ENCODE peak calls at places on chromosomes 1 and 21, in four cellular contexts. F, U, X and G are unnamed samples.
A peak's percentile ranks its signal among the peaks of the same experiment; 100 is the strongest.

GRCh38 chr1:91502138-91502881 is 1.7 kb downstream of the CDC7 start:
- DNase-seq in F (no peak), U (no peak), X (no peak), G (no peak)

GRCh38 chr1:30028939-30029338 is 694.4 kb downstream of the MATN1 start:
- DNase-seq in F (no peak), U (no peak), X (no peak), G (no peak)

GRCh38 chr1:112395261-112395831 is 668 bp upstream of the CTTNBP2NL start:
- DNase-seq in F (no peak), U (no peak), X (no peak), G (no peak)

GRCh38 chr1:244599937-244600350 is 53.0 kb upstream of the DESI2 start:
- DNase-seq in F (peak; percentile 28), U (peak; percentile 97), X (peak; percentile 93), G (no peak)

GRCh38 chr21:31366825-31367224 is 22.8 kb upstream of the TIAM1 start:
- DNase-seq in F (no peak), U (peak; percentile 86), X (peak; percentile 95), G (no peak)

GRCh38 chr21:45253180-45253579 is 34.5 kb downstream of the POFUT2 start:
- DNase-seq in F (no peak), U (no peak), X (peak; percentile 17), G (no peak)

GRCh38 chr1:31036749-31037500 is 28.6 kb downstream of the PUM1 start:
- DNase-seq in F (no peak), U (no peak), X (peak; percentile 44), G (no peak)

GRCh38 chr21:38985423-38986378 is 180.0 kb downstream of the ETS2 start:
- DNase-seq in F (peak; percentile 91), U (peak; percentile 98), X (peak; percentile 93), G (peak; percentile 59)

GRCh38 chr1:4868521-4868920 is 214.1 kb downstream of the AJAP1 start:
- DNase-seq in F (no peak), U (no peak), X (no peak), G (peak; percentile 43)

GRCh38 chr1:15618685-15619525 is 1.6 kb downstream of the DDI2 start:
- DNase-seq in F (no peak), U (peak; percentile 94), X (peak; percentile 34), G (no peak)

GRCh38 chr1:165445388-165445787 is 462 bp upstream of the RXRG start:
- DNase-seq in F (no peak), U (no peak), X (no peak), G (no peak)

GRCh38 chr1:162753001-162753658 is 37.4 kb upstream of the HSD17B7 start:
- DNase-seq in F (no peak), U (no peak), X (peak; percentile 9), G (no peak)

GRCh38 chr21:41939391-41939790 is 14.4 kb downstream of the C2CD2 start:
- DNase-seq in F (no peak), U (no peak), X (no peak), G (no peak)

GRCh38 chr1:211133393-211133840 is 531 bp downstream of the KCNH1 start:
- DNase-seq in F (no peak), U (peak; percentile 6), X (peak; percentile 6), G (no peak)

GRCh38 chr1:247386695-247387094 is 29.3 kb upstream of the NLRP3 start:
- DNase-seq in F (no peak), U (peak; percentile 49), X (peak; percentile 55), G (no peak)

GRCh38 chr1:198788561-198789064 is 149.8 kb downstream of the PTPRC start:
- DNase-seq in F (peak; percentile 5), U (no peak), X (no peak), G (peak; percentile 91)

GRCh38 chr1:100147875-100148274 is 14.9 kb downstream of the TRMT13 start:
- DNase-seq in F (no peak), U (no peak), X (no peak), G (no peak)

GRCh38 chr21:16196521-16197208 is 466.9 kb downstream of the USP25 start:
- DNase-seq in F (no peak), U (peak; percentile 36), X (peak; percentile 5), G (no peak)

GRCh38 chr1:98399219-98399618 is 262.3 kb upstream of the SNX7 start:
- DNase-seq in F (no peak), U (no peak), X (no peak), G (no peak)

GRCh38 chr1:15090373-15090772 is 63.2 kb upstream of the TMEM51 start:
- DNase-seq in F (no peak), U (no peak), X (peak; percentile 30), G (peak; percentile 86)

GRCh38 chr1:14593279-14593678 is 5.2 kb upstream of the KAZN start:
- DNase-seq in F (no peak), U (no peak), X (no peak), G (no peak)

GRCh38 chr1:198681247-198681646 is 42.4 kb downstream of the PTPRC start:
- DNase-seq in F (no peak), U (peak; percentile 57), X (no peak), G (peak; percentile 88)

GRCh38 chr1:40710581-40711315 is 19.2 kb downstream of the NFYC start:
- DNase-seq in F (no peak), U (no peak), X (no peak), G (peak; percentile 76)
- H3K27ac ChIP-seq in F (peak overlapping the region; percentile 90), U (no peak overlapping the region), X (peak overlapping the region; percentile 55), G (peak overlapping the region; percentile 96)

GRCh38 chr1:9438431-9439073 is 100.7 kb upstream of the SLC25A33 start:
- DNase-seq in F (no peak), U (peak; percentile 90), X (peak; percentile 93), G (no peak)

GRCh38 chr1:9440763-9441194 is 98.5 kb upstream of the SLC25A33 start:
- DNase-seq in F (no peak), U (no peak), X (no peak), G (no peak)

GRCh38 chr1:9442266-9442846 is 96.9 kb upstream of the SLC25A33 start:
- DNase-seq in F (no peak), U (peak; percentile 29), X (peak; percentile 27), G (no peak)

GRCh38 chr1:9439074-9439761 is 100.0 kb upstream of the SLC25A33 start:
- DNase-seq in F (no peak), U (no peak), X (peak; percentile 17), G (no peak)

DNA sequence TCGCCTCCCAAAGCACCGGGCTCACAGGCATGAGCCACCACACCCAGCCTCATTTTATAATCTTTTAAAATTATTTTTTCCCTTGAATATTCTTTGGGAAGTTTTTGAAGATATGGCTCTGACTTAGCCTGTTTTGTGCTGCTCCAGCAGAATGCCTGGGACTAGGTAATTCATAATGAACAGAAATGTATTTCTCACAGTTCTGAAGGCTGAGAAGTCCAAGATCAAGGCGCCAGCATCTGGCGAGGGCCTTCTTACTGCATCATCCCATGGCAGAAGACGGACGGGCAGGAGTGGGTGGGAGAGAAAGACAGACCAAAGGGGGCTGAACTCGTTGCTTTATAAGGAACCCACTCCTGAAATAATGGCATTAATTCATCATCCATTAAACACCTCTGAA is 99.0 kb upstream of the SLC25A33 start:
- DNase-seq in F (no peak), U (no peak), X (no peak), G (no peak)
- H3K27ac ChIP-seq in F (no peak overlapping the region), U (no peak overlapping the region), X (no peak overlapping the region), G (no peak overlapping the region)

DNA sequence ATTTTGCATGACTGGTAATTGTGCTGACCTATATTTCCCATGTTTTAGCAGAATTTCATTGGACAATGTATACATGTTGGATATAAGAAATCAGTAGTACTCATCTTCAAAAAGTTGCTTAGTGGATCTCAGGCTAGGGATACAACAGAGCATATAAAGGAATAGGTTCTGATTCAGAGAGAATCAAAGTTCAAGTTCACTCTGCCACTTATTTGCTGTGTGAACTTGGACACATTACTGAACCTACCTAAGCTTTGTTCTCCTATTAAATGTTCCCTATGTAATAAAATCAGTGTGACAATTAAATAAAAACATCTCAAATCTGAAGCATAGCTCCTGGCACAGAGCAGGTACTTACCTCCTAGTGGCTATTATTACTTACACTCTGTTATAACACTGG is 9.3 kb downstream of the CD58 start:
- DNase-seq in F (no peak), U (no peak), X (no peak), G (no peak)
- H3K27ac ChIP-seq in F (no peak overlapping the region), U (no peak overlapping the region), X (no peak overlapping the region), G (no peak overlapping the region)

GRCh38 chr21:29434081-29434480 is 135.4 kb downstream of the BACH1 start:
- DNase-seq in F (no peak), U (no peak), X (no peak), G (no peak)

GRCh38 chr21:29431680-29432079 is 133.0 kb downstream of the BACH1 start:
- DNase-seq in F (no peak), U (no peak), X (no peak), G (no peak)

GRCh38 chr21:29430581-29430980 is 131.9 kb downstream of the BACH1 start:
- DNase-seq in F (no peak), U (no peak), X (no peak), G (no peak)

GRCh38 chr21:29433366-29434059 is 134.8 kb downstream of the BACH1 start:
- DNase-seq in F (no peak), U (peak; percentile 21), X (no peak), G (no peak)

GRCh38 chr21:29430030-29430429 is 131.3 kb downstream of the BACH1 start:
- DNase-seq in F (no peak), U (no peak), X (no peak), G (no peak)
- H3K27ac ChIP-seq in F (no peak overlapping the region), U (no peak overlapping the region), X (no peak overlapping the region), G (no peak overlapping the region)

DNA sequence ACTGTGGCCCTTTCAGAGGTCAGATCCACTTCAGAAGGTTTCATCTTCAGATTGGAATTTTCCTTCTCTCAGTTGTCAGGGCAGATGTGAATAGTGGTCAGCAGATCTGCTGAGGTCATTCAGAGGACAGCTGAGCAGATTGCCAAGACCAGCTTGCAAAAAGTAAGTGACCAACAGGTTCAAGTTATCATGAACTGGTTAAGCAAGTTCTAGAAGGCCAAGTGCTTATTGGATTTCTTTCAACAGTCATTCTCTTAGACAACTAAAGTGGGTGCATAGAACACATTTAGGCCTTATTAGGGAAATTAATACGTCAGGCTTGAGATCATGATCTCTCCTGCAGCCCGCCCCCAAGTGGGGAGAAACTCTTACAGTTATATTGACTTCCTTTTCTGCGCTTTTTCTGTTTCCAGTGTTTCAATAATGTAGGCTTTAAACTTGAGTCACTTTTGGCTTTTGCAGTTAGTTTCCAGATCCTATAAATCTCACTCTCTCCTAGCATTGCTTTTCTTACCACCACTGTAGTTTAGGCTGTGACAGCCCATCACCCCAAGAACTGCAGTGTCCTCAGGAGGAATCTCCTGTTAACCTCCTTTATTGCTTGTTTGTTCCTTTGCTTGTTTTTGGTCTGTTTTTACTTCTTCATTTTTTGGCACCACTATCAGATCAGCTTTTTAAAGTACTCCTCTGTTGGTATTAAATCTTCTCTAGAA is 96.4 kb downstream of the C1orf21 start:
- DNase-seq in F (no peak), U (peak; percentile 83), X (peak; percentile 23), G (peak; percentile 48)
- H3K27ac ChIP-seq in F (no peak overlapping the region), U (peak overlapping the region; percentile 55), X (no peak overlapping the region), G (no peak overlapping the region)

GRCh38 chr1:43622471-43622870 is 27.5 kb upstream of the KDM4A start:
- DNase-seq in F (no peak), U (no peak), X (no peak), G (no peak)
- H3K27ac ChIP-seq in F (no peak overlapping the region), U (no peak overlapping the region), X (no peak overlapping the region), G (no peak overlapping the region)

DNA sequence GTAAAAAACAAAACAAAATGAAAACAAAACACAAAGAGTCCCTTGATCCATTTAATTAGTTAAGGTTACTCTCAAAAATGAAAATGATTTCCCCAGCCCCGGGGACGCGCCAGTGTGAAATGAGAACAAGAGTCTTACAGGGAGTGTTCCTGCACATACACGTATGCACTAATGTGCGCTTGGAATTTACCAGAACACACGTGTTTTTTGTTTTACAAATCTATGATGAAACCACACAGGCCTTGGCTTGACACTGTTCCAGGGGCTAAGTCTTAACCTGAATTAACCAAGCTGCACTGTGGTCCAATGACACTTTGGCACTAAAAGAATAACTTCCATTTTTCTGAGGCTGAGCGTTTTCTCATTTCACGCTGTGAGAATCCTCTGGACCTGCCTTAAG is 63.7 kb downstream of the SLC45A1 start:
- DNase-seq in F (no peak), U (no peak), X (peak; percentile 68), G (no peak)
- H3K27ac ChIP-seq in F (no peak overlapping the region), U (no peak overlapping the region), X (peak overlapping the region; percentile 25), G (no peak overlapping the region)

GRCh38 chr1:222817529-222817928 is 2.7 kb downstream of the DISP1 start:
- DNase-seq in F (no peak), U (peak; percentile 99), X (peak; percentile 94), G (no peak)
- H3K27ac ChIP-seq in F (no peak overlapping the region), U (peak overlapping the region; percentile 43), X (peak overlapping the region; percentile 25), G (no peak overlapping the region)